ENCODE peak calls at places on chromosome 13, in eight cellular contexts. V, P, B, L, E, Z, F and N are unnamed samples.

GRCh38 chr13:38970380-38971051 is 20.1 kb downstream of the STOML3 start:
- DNase-seq in Z (no peak), F (no peak), V (no peak), E (no peak), P (no peak), B (peak; percentile 42), L (no peak), N (no peak)

GRCh38 chr13:41634407-41634806 is 177.1 kb downstream of the RGCC start:
- DNase-seq in Z (no peak), L (no peak), V (no peak), P (no peak), E (no peak), F (no peak), B (no peak), N (no peak)

GRCh38 chr13:98333481-98333880 is 156.4 kb upstream of the RNF113B start:
- DNase-seq in E (no peak), F (no peak), P (no peak), Z (peak; percentile 45), B (no peak), L (no peak), V (peak; percentile 26), N (no peak)

GRCh38 chr13:113058988-113059850 is 46.4 kb upstream of the F7 start:
- DNase-seq in V (no peak), B (no peak), F (no peak), L (no peak), P (no peak), E (no peak), Z (no peak), N (no peak)

GRCh38 chr13:38535271-38535670 is 151.6 kb upstream of the FREM2 start:
- DNase-seq in P (no peak), V (no peak), B (no peak), F (no peak), L (no peak), Z (no peak), E (no peak), N (no peak)

GRCh38 chr13:75445717-75446529 is 36.0 kb downstream of the TBC1D4 start:
- DNase-seq in E (no peak), Z (no peak), F (no peak), P (peak; percentile 73), B (no peak), V (peak; percentile 57), L (peak; percentile 34), N (no peak)

GRCh38 chr13:41232715-41233114 is 30.7 kb downstream of the MTRF1 start:
- DNase-seq in Z (no peak), B (no peak), F (no peak), L (no peak), V (no peak), P (no peak), E (no peak), N (no peak)

GRCh38 chr13:20696073-20696472 is 7.4 kb upstream of the IL17D start:
- DNase-seq in L (no peak), E (no peak), V (no peak), P (no peak), Z (no peak), F (no peak), B (no peak), N (peak; percentile 59)

GRCh38 chr13:21849323-21849722 is 178.4 kb downstream of the FGF9 start:
- DNase-seq in F (peak; percentile 40), B (peak; percentile 79), V (no peak), P (peak; percentile 44), L (peak; percentile 22), E (peak; percentile 64), Z (peak; percentile 45), N (peak; percentile 44)

GRCh38 chr13:67078062-67078461 is 152.1 kb downstream of the PCDH9 start:
- DNase-seq in Z (no peak), B (no peak), P (no peak), F (no peak), L (no peak), V (no peak), E (no peak), N (no peak)

GRCh38 chr13:41054919-41055619 is 6.2 kb upstream of the WBP4 start:
- DNase-seq in L (no peak), B (peak; percentile 57), Z (peak; percentile 31), F (no peak), V (no peak), P (no peak), E (peak; percentile 15), N (peak; percentile 49)

GRCh38 chr13:98997738-98998641 is 20.1 kb upstream of the DOCK9 start:
- DNase-seq in P (no peak), Z (no peak), F (no peak), L (peak; percentile 66), V (peak; percentile 81), E (no peak), B (no peak), N (no peak)

GRCh38 chr13:23570099-23570926 is at the start of gene TNFRSF19:
- DNase-seq in E (peak; percentile 64), P (peak; percentile 84), V (no peak), Z (peak; percentile 75), B (peak; percentile 26), L (peak; percentile 35), F (no peak), N (peak; percentile 49)

GRCh38 chr13:113456116-113456702 is 2.9 kb upstream of the ADPRHL1 start:
- DNase-seq in V (no peak), F (no peak), E (no peak), Z (no peak), P (no peak), B (no peak), L (no peak), N (no peak)

GRCh38 chr13:68056816-68057710 is 826.9 kb upstream of the PCDH9 start:
- DNase-seq in E (peak; percentile 20), F (no peak), V (peak; percentile 71), B (peak; percentile 50), L (peak; percentile 83), Z (no peak), P (peak; percentile 24), N (no peak)

GRCh38 chr13:75404721-75405120 is 77.2 kb downstream of the TBC1D4 start:
- DNase-seq in E (no peak), P (no peak), V (no peak), B (no peak), L (no peak), F (no peak), Z (no peak), N (no peak)

GRCh38 chr13:88063741-88064140 is 392.6 kb downstream of the SLITRK5 start:
- DNase-seq in P (no peak), E (no peak), Z (no peak), B (no peak), F (no peak), L (peak; percentile 3), V (no peak), N (no peak)

GRCh38 chr13:33347866-33348265 is 62.3 kb upstream of the STARD13 start:
- DNase-seq in P (no peak), V (no peak), B (no peak), L (no peak), F (no peak), E (no peak), Z (no peak), N (no peak)

GRCh38 chr13:35630551-35631275 is 154.2 kb upstream of the MAB21L1 start:
- DNase-seq in E (peak; percentile 76), B (peak; percentile 94), V (peak; percentile 55), Z (peak; percentile 83), F (peak; percentile 40), L (peak; percentile 71), P (peak; percentile 70), N (peak; percentile 66)

GRCh38 chr13:41588899-41589298 is 131.5 kb downstream of the RGCC start:
- DNase-seq in L (peak; percentile 86), B (peak; percentile 21), P (peak; percentile 94), Z (no peak), V (peak; percentile 85), F (peak; percentile 8), E (no peak), N (peak; percentile 21)

GRCh38 chr13:56907766-56908165 is 233.0 kb upstream of the PRR20A start:
- DNase-seq in P (no peak), B (no peak), E (no peak), V (no peak), Z (no peak), F (no peak), L (no peak), N (peak; percentile 30)

GRCh38 chr13:99506632-99507031 is 5.4 kb downstream of the TM9SF2 start:
- DNase-seq in E (no peak), F (no peak), V (no peak), B (no peak), L (no peak), Z (no peak), P (no peak), N (no peak)

GRCh38 chr13:113792821-113793717 is 34.0 kb downstream of the TMEM255B start:
- DNase-seq in P (no peak), E (no peak), B (no peak), V (no peak), F (no peak), Z (no peak), L (no peak), N (no peak)

GRCh38 chr13:73922728-73923393 is 211.3 kb downstream of the KLF12 start:
- DNase-seq in P (no peak), Z (no peak), L (peak; percentile 22), E (no peak), F (no peak), V (no peak), B (no peak), N (no peak)

GRCh38 chr13:72163671-72164070 is 296.7 kb upstream of the DACH1 start:
- DNase-seq in E (no peak), P (no peak), Z (peak; percentile 18), V (no peak), L (peak; percentile 52), B (peak; percentile 5), F (no peak), N (no peak)

DNA sequence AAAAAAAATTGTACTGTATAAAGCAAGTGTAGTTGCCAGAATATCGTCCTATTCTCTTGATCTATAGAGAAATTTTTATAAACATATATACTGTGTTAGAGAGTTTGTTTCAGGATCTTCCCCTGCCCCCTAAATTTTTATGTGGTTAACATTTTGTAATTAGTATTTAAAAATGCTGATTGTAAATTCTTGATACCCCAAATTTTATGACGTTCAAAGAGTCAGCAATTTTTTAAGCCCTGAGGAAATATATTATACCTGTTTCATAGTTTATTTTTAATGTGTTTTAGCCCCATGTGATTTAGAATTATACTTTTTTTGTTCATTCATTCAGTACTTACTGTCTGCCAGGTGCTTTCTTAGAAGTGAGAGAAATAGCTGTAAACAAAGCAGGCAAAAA is 7.3 kb upstream of the KCTD4 start:
- DNase-seq in F (no peak), Z (no peak), V (no peak), L (no peak), B (no peak), E (no peak), P (no peak), N (no peak)
- H3K27ac ChIP-seq in F (no peak overlapping the region), Z (no peak overlapping the region), V (no peak overlapping the region), L (peak overlapping the region; percentile 80), B (no peak overlapping the region), E (no peak overlapping the region), P (no peak overlapping the region), N (no peak overlapping the region)

GRCh38 chr13:27789495-27790303 is 2.6 kb upstream of the GSX1 start:
- DNase-seq in V (peak; percentile 1), E (no peak), Z (peak; percentile 70), F (no peak), L (no peak), B (peak; percentile 65), P (no peak), N (no peak)
- TF ChIP-seq EZH2 in V (no peak), E (peak; percentile 89), Z (peak; percentile 99), F (no peak), L (no peak), B (peak; percentile 97), P (peak; percentile 91), N (peak; percentile 99)

GRCh38 chr13:43270043-43270830 is 246.9 kb downstream of the DNAJC15 start:
- DNase-seq in L (no peak), E (no peak), P (peak; percentile 46), V (peak; percentile 38), Z (no peak), B (no peak), F (no peak), N (no peak)
- H3K27ac ChIP-seq in L (peak overlapping the region; percentile 80), E (peak overlapping the region; percentile 38), P (no peak overlapping the region), V (peak overlapping the region; percentile 90), Z (no peak overlapping the region), B (no peak overlapping the region), F (no peak overlapping the region), N (no peak overlapping the region)

GRCh38 chr13:94710881-94711560 is 1.3 kb downstream of the SOX21 start:
- DNase-seq in V (no peak), B (peak; percentile 62), E (peak; percentile 43), P (no peak), F (no peak), L (peak; percentile 59), Z (peak; percentile 77), N (peak; percentile 64)
- TF ChIP-seq EZH2 in V (no peak), B (peak; percentile 69), E (peak; percentile 1), P (peak; percentile 98), F (no peak), L (no peak), Z (peak; percentile 55), N (no peak)